ENCODE peak calls at places on chromosomes 6 and 20, in nine cellular contexts. P is heart right ventricle, R is PC-3, U is HepG2, B is mesendoderm, T is prostate gland, O is colonic mucosa, X is uterus, S is psoas muscle. Q is an unnamed sample. For H3K27me3 and H3K4me1, the result is how much of the 10 kb centered on the place peaks cover.

GRCh38 chr20:16518068-16518783 is 55.0 kb downstream of the KIF16B start:
- DNase-seq in P (no peak), R (peak), U (peak), B (peak), T (peak), O (peak), X (no peak), S (no peak), Q (peak)

GRCh38 chr20:43191946-43192847 is 2.5 kb upstream of the PTPRT start:
- DNase-seq in P (no peak), R (peak), U (peak), B (peak), T (no peak), O (no peak), X (no peak), S (no peak), Q (peak)

GRCh38 chr20:35260426-35260825 is 17.5 kb downstream of the MMP24OS start:
- DNase-seq in P (no peak), R (no peak), U (no peak), B (no peak), T (no peak), O (no peak), X (no peak), S (no peak), Q (no peak)

GRCh38 chr6:22499815-22500214 is 69.6 kb upstream of the HDGFL1 start:
- DNase-seq in P (no peak), R (no peak), U (no peak), B (no peak), T (no peak), O (no peak), X (no peak), S (no peak), Q (no peak)

GRCh38 chr20:4300921-4301320 is 285.6 kb upstream of the RNF24 start:
- DNase-seq in P (no peak), R (no peak), U (no peak), B (no peak), T (no peak), O (no peak), X (no peak), S (no peak), Q (no peak)

GRCh38 chr6:19549109-19549508 is 288.1 kb upstream of the ID4 start:
- DNase-seq in P (no peak), R (peak), U (no peak), B (no peak), T (no peak), O (no peak), X (no peak), S (no peak), Q (no peak)

GRCh38 chr20:61440548-61441055 is 188.5 kb downstream of the CDH4 start:
- DNase-seq in P (no peak), R (no peak), U (no peak), B (peak), T (no peak), O (no peak), X (no peak), S (no peak), Q (no peak)

GRCh38 chr6:158018851-158019361 is 37.2 kb downstream of the SYNJ2 start:
- DNase-seq in P (no peak), R (no peak), U (no peak), B (no peak), T (no peak), O (no peak), X (no peak), S (no peak), Q (no peak)

GRCh38 chr6:83815631-83816030 is 37.5 kb upstream of the RIPPLY2 start:
- DNase-seq in P (no peak), R (peak), U (no peak), B (peak), T (no peak), O (no peak), X (no peak), S (no peak), Q (no peak)

GRCh38 chr20:38880952-38881735 is 45.1 kb upstream of the FAM83D start:
- DNase-seq in P (no peak), R (no peak), U (no peak), B (no peak), T (no peak), O (no peak), X (no peak), S (no peak), Q (no peak)

GRCh38 chr6:157151989-157152388 is 171.3 kb downstream of the TMEM242 start:
- DNase-seq in P (no peak), R (peak), U (no peak), B (no peak), T (no peak), O (no peak), X (no peak), S (no peak), Q (no peak)

GRCh38 chr20:50442526-50442925 is 67.7 kb upstream of the PTPN1 start:
- DNase-seq in P (no peak), R (no peak), U (no peak), B (no peak), T (no peak), O (no peak), X (no peak), S (no peak), Q (no peak)

GRCh38 chr6:113873043-113873667 is 16.0 kb downstream of the MARCKS start:
- DNase-seq in P (peak), R (no peak), U (peak), B (no peak), T (no peak), O (peak), X (peak), S (no peak), Q (peak)

GRCh38 chr6:21928715-21929298 is 335.3 kb downstream of the SOX4 start:
- DNase-seq in P (no peak), R (no peak), U (peak), B (no peak), T (no peak), O (no peak), X (no peak), S (no peak), Q (no peak)

GRCh38 chr6:91276315-91276714 is 689.4 kb upstream of the MAP3K7 start:
- DNase-seq in P (no peak), R (peak), U (peak), B (peak), T (no peak), O (no peak), X (no peak), S (no peak), Q (no peak)

GRCh38 chr20:14741616-14742015 is 404.2 kb upstream of the FLRT3 start:
- DNase-seq in P (no peak), R (peak), U (no peak), B (no peak), T (no peak), O (no peak), X (no peak), S (no peak), Q (no peak)

GRCh38 chr20:20267685-20268429 is 100.0 kb upstream of the INSM1 start:
- DNase-seq in P (peak), R (no peak), U (no peak), B (peak), T (no peak), O (no peak), X (no peak), S (no peak), Q (peak)

GRCh38 chr6:42028234-42029061 is 21.9 kb upstream of the TAF8 start:
- DNase-seq in P (peak), R (no peak), U (no peak), B (peak), T (no peak), O (no peak), X (no peak), S (no peak), Q (peak)

GRCh38 chr6:42030585-42031506 is 19.5 kb upstream of the TAF8 start:
- DNase-seq in P (peak), R (no peak), U (no peak), B (peak), T (no peak), O (no peak), X (no peak), S (peak), Q (peak)

GRCh38 chr6:42029881-42030280 is 20.4 kb upstream of the TAF8 start:
- DNase-seq in P (no peak), R (no peak), U (no peak), B (no peak), T (no peak), O (no peak), X (no peak), S (no peak), Q (no peak)

GRCh38 chr6:42026540-42026939 is 23.8 kb upstream of the TAF8 start:
- DNase-seq in P (no peak), R (no peak), U (no peak), B (no peak), T (no peak), O (no peak), X (no peak), S (no peak), Q (no peak)

GRCh38 chr6:42029062-42029685 is 21.1 kb upstream of the TAF8 start:
- DNase-seq in P (no peak), R (no peak), U (no peak), B (no peak), T (no peak), O (no peak), X (no peak), S (no peak), Q (no peak)
- H3K27ac ChIP-seq in P (no peak), R (no peak), U (no peak), B (peak), T (no peak), O (no peak), X (no peak), S (no peak), Q (no peak)

GRCh38 chr6:30459145-30459544 is 30.2 kb upstream of the HLA-E start:
- DNase-seq in P (no peak), R (no peak), U (no peak), B (no peak), T (no peak), O (no peak), X (no peak), S (no peak), Q (no peak)
- H3K27me3 ChIP-seq in P (half or more), R (half or more), U (under half), B (under half), T (under half), O (half or more), X (under half), S (under half), Q (under half)

GRCh38 chr6:131382646-131383045 is 190.4 kb upstream of the ARG1 start:
- DNase-seq in P (no peak), R (no peak), U (no peak), B (no peak), T (no peak), O (no peak), X (no peak), S (no peak), Q (no peak)
- H3K4me1 ChIP-seq in P (under half), R (under half), U (under half), B (under half), T (under half), O (under half), X (under half), S (under half), Q (under half)

GRCh38 chr6:166010136-166010535 is 157.5 kb downstream of the TBXT start:
- DNase-seq in P (no peak), R (no peak), U (no peak), B (no peak), T (no peak), O (no peak), X (no peak), S (no peak), Q (no peak)

GRCh38 chr6:166009385-166010031 is 158.1 kb downstream of the TBXT start:
- DNase-seq in P (no peak), R (no peak), U (no peak), B (no peak), T (no peak), O (no peak), X (no peak), S (no peak), Q (no peak)

GRCh38 chr6:166007349-166008263 is 160.0 kb downstream of the TBXT start:
- DNase-seq in P (peak), R (no peak), U (no peak), B (no peak), T (no peak), O (no peak), X (peak), S (no peak), Q (peak)

GRCh38 chr6:166008441-166009369 is 158.9 kb downstream of the TBXT start:
- DNase-seq in P (no peak), R (no peak), U (no peak), B (peak), T (no peak), O (no peak), X (no peak), S (no peak), Q (peak)

DNA sequence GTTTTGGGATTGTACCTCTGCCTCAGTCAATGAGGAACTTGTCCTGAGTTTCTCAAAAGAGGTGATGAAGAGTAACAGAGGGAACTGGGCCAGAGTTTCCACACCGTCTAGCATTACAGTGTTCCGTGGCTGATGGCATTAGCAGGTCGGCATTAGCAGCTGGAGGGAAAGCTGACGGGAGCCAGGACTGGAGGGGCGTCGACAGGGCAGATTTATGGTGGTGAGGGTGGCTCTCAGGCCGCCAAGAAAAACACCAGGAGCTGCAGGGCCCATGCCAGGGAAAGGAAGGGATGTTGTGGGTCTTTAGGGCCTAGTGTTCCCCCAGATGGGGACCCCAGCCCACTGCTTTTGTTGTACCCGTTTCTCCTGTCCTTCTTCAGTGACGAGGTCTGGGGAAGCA is 157.1 kb downstream of the TBXT start:
- DNase-seq in P (no peak), R (no peak), U (no peak), B (no peak), T (no peak), O (no peak), X (no peak), S (no peak), Q (no peak)
- H3K27ac ChIP-seq in P (no peak), R (no peak), U (no peak), B (no peak), T (no peak), O (no peak), X (no peak), S (no peak), Q (no peak)

DNA sequence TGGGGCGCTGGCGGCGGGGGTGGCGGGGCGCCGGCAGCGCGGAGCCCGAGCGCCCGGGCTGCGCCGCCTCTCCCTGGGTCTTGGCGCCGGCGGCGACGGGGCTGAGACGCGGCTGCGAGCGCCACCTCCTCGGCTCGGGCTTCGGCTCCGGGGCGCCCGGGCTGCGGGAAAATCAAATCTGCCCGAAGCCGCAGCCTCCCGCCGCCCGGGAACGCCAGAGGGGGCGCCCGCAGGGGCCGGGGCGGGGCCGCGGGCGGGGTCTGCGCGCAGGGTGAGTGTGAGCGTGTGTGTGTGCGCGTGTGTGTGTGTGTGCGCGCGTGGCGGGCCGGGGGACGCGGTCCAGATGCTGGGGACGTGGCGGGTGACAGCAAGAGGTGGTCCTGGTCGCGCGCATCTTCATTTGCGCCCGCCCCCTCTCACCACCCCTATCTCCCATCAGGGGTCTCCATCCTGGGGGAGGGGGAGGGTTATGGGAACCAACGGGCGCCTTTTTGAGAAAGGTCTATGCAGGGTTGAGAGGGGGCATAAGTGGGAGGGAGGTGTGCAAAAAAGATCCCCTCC is 655 bp upstream of the CPNE5 start:
- DNase-seq in P (peak), R (peak), U (no peak), B (peak), T (no peak), O (no peak), X (peak), S (peak), Q (no peak)
- H3K27me3 ChIP-seq in P (under half), R (under half), U (under half), B (under half), T (under half), O (under half), X (under half), S (under half), Q (under half)